ENCODE peak calls at places on chromosomes 11 and 22, in eight cellular contexts. Z is fibroblast of lung, J is astrocyte, R is GM23338, F is mesenchymal stem cell, H is IMR-90, X is MM.1S, W is K562. E is an unnamed sample.

GRCh38 chr11:121105063-121105480 is 4.0 kb downstream of the TECTA start:
- DNase-seq in Z (no peak), J (no peak), R (no peak), F (peak; percentile 14), H (peak; percentile 13), X (no peak), W (no peak), E (no peak)

GRCh38 chr11:19380375-19380774 is 139.6 kb upstream of the E2F8 start:
- DNase-seq in Z (peak; percentile 87), J (peak; percentile 84), R (no peak), F (peak; percentile 95), H (peak; percentile 97), X (no peak), W (no peak), E (no peak)

GRCh38 chr11:83156996-83157754 is at the start of gene PCF11:
- DNase-seq in Z (no peak), J (no peak), R (no peak), F (no peak), H (no peak), X (no peak), W (no peak), E (no peak)

GRCh38 chr22:46043816-46044717 is 67.1 kb upstream of the WNT7B start:
- DNase-seq in Z (peak; percentile 35), J (no peak), R (peak; percentile 68), F (no peak), H (no peak), X (no peak), W (no peak), E (peak; percentile 13)

GRCh38 chr11:15850992-15851615 is 505.2 kb downstream of the SOX6 start:
- DNase-seq in Z (no peak), J (no peak), R (no peak), F (no peak), H (no peak), X (no peak), W (no peak), E (no peak)

GRCh38 chr11:117771841-117772240 is 25.2 kb downstream of the DSCAML1 start:
- DNase-seq in Z (no peak), J (no peak), R (no peak), F (no peak), H (no peak), X (no peak), W (no peak), E (no peak)

GRCh38 chr11:64258946-64259532 is 7.7 kb downstream of the PLCB3 start:
- DNase-seq in Z (no peak), J (no peak), R (no peak), F (no peak), H (no peak), X (no peak), W (no peak), E (no peak)

GRCh38 chr22:29786026-29786425 is 18.9 kb downstream of the UQCR10 start:
- DNase-seq in Z (no peak), J (no peak), R (no peak), F (no peak), H (no peak), X (no peak), W (no peak), E (no peak)

GRCh38 chr11:122422707-122423106 is 232.8 kb upstream of the UBASH3B start:
- DNase-seq in Z (peak; percentile 72), J (peak; percentile 70), R (no peak), F (no peak), H (peak; percentile 31), X (no peak), W (no peak), E (no peak)

GRCh38 chr11:63970902-63971301 is 3.5 kb upstream of the COX8A start:
- DNase-seq in Z (no peak), J (no peak), R (no peak), F (no peak), H (no peak), X (no peak), W (peak; percentile 34), E (no peak)

DNA sequence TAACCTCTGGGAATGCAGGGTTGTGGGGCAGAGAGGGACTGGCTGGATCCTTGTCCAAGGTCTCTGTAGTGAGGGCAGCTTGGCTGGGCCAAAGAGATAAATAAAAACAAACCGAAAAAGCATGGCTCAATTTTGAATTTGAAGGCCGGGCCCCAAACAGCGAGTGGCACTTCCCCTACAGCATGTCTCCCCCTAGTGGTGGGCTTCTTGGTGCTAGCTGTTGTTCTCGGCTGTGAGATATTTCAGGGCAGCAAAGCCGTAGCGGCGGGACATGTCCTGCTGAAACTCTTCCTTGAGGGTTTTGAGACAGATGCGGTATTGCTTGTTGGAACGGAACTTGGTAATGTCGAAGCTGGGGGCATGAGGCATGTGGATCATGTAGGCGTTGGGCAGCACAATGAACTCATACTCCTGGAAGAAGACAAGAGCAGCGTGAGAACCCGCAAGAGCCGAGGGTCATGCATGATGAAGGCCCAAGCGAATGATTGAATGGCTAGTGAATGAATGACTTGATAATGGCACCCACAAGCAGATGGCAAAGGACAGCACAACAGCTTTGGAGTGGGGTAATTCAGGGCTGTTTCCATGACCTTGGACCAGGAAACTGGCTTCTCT is 216.1 kb upstream of the SYN3 start:
- DNase-seq in Z (no peak), J (no peak), R (peak; percentile 91), F (no peak), H (no peak), X (no peak), W (peak; percentile 57), E (peak; percentile 87)
- H3K4me2 ChIP-seq in Z (no peak overlapping the region), J (no peak overlapping the region), R (no peak overlapping the region), F (no peak overlapping the region), H (no peak overlapping the region), X (no peak overlapping the region), W (no peak overlapping the region), E (peak overlapping the region; percentile 77)

DNA sequence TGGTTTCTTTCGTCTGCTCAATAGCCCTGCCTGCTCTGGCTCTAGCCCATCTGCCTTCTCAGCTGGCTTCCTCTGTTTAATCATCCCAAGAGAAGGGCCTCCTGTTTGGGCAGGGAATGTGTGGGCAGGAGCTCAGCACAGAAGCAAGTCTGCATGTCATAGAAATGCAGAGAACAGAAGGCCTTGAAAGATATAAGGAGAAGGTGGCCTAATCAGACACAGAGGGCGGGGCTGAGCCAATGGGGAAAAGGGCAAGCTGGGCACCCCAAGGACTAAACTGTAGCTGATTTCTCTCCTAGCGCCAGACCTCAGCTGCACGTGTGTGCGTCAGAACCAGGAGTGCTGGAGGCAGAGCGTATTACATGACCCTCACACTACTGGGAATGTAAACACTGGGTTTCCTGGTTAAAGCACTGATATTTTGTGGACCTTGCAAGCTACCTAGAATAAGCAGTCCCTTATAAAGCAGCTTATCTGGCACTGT is 7.6 kb upstream of the CCKBR start:
- DNase-seq in Z (peak; percentile 42), J (peak; percentile 19), R (no peak), F (peak; percentile 72), H (peak; percentile 85), X (no peak), W (peak; percentile 53), E (no peak)
- H2AFZ ChIP-seq in Z (no peak overlapping the region), J (no peak overlapping the region), R (peak overlapping the region; percentile 34), F (no peak overlapping the region), H (peak overlapping the region; percentile 7), X (no peak overlapping the region), W (peak overlapping the region; percentile 60), E (no peak overlapping the region)

DNA sequence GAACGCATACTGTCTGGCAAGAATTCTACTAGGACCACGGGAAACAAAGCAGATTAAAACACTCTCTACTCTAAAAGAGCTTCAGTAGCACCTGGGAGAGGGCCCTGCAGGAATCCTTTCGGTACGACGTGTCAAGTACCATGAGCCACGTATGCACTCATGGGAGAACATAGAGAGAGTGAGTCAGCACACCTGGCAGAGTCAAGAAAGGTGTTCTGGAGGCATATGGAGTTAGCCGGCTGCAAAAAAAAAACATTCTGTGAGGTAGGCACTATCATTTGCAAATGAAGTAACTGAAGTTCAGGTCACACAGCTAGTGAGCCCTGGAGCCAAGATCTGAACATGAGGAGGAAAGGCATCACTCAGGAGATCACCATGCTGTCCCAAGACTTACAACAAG is 71.1 kb upstream of the BID start:
- DNase-seq in Z (no peak), J (no peak), R (no peak), F (no peak), H (no peak), X (no peak), W (no peak), E (no peak)
- H3K4me2 ChIP-seq in Z (no peak overlapping the region), J (no peak overlapping the region), R (no peak overlapping the region), F (no peak overlapping the region), H (no peak overlapping the region), X (no peak overlapping the region), W (no peak overlapping the region), E (no peak overlapping the region)

DNA sequence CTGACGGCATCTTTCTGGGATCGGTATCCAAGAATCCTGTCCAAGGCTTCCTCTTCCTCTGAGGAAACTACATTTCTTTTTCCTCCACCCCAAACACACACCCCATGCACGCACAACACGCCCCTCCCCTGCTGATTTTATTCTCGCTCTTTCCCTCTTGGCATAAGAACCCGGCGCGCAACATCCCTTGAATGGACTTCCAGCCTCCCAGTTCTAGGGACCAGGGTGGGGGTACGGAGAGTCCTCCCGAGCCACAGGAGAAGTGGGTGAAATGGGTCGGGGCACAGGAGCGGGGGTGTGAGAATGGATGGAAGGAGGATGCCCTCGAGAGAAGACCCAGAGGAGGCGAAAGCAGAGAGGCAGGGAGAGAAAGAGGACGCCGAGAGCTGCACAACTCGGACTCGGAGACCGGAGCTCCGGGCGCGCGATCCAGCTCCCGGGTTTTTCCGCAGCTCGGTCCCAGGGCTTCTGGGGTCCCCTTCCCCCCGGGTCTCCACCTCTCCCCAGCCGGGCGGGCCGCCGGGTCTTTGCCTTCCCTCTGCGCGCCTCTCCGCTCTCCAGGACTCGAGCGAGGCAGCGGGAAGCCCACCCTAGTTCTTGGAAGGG is 1.4 kb upstream of the LARGE1 start:
- DNase-seq in Z (peak; percentile 68), J (peak; percentile 60), R (peak; percentile 93), F (peak; percentile 83), H (peak; percentile 60), X (peak; percentile 65), W (no peak), E (peak; percentile 75)
- H2AFZ ChIP-seq in Z (peak overlapping the region; percentile 89), J (peak overlapping the region; percentile 99), R (peak overlapping the region; percentile 86), F (peak overlapping the region; percentile 78), H (peak overlapping the region; percentile 98), X (peak overlapping the region; percentile 98), W (no peak overlapping the region), E (peak overlapping the region; percentile 84)

DNA sequence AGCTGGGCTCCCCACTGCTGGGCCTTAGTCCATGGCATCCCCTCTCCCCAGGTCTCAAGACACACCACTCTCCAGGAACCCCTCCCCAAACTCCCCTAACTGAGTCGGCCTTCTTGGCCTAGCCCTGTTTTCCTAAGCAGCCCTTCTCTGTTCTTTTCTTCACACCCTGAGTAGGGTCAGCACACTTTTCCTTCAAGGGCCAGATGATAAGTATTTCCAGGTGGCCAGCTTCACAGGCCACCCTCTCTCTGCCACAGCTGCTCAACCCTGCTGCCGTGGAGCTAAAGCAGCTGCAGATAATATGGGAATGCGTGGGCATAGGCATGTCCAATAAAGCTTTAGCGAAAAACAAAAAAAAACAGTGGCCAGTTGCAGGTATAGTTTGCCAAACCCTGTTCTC is 24.1 kb downstream of the DGCR2 start:
- DNase-seq in Z (no peak), J (no peak), R (no peak), F (no peak), H (peak; percentile 10), X (no peak), W (no peak), E (no peak)
- H3K4me2 ChIP-seq in Z (no peak overlapping the region), J (no peak overlapping the region), R (no peak overlapping the region), F (no peak overlapping the region), H (no peak overlapping the region), X (no peak overlapping the region), W (no peak overlapping the region), E (no peak overlapping the region)

GRCh38 chr11:31812392-31813241 is 1.5 kb upstream of the PAX6 start:
- DNase-seq in Z (peak; percentile 66), J (peak; percentile 59), R (peak; percentile 51), F (peak; percentile 31), H (no peak), X (peak; percentile 42), W (no peak), E (no peak)
- H2AFZ ChIP-seq in Z (no peak overlapping the region), J (peak overlapping the region; percentile 86), R (peak overlapping the region; percentile 87), F (no peak overlapping the region), H (peak overlapping the region; percentile 43), X (peak overlapping the region; percentile 57), W (no peak overlapping the region), E (no peak overlapping the region)

GRCh38 chr11:624705-625635 is at the start of gene CDHR5:
- DNase-seq in Z (no peak), J (no peak), R (no peak), F (no peak), H (no peak), X (no peak), W (no peak), E (no peak)
- H3K4me2 ChIP-seq in Z (no peak within 1 kb of the TSS), J (no peak within 1 kb of the TSS), R (no peak within 1 kb of the TSS), F (no peak within 1 kb of the TSS), H (no peak within 1 kb of the TSS), X (no peak within 1 kb of the TSS), W (no peak within 1 kb of the TSS), E (no peak within 1 kb of the TSS)